ENCODE peak calls at places on chromosomes 13 and 19, in five cellular contexts. P, G, R, I and J are unnamed samples. For H3K4me1, H3K27me3 and H3K9me3, the result is how much of the 10 kb centered on the place peaks cover.

GRCh38 chr13:42740753-42741152 is 40.6 kb upstream of the FAM216B start:
- DNase-seq in P (peak), G (peak), R (no peak), I (no peak), J (no peak)

GRCh38 chr13:105969761-105970160 is 565.7 kb downstream of the EFNB2 start:
- DNase-seq in P (peak), G (no peak), R (peak), I (no peak), J (no peak)

GRCh38 chr19:5046339-5047039 is 77.6 kb downstream of the KDM4B start:
- DNase-seq in P (peak), G (peak), R (peak), I (peak), J (no peak)

GRCh38 chr13:37914781-37915391 is 45.3 kb upstream of the TRPC4 start:
- DNase-seq in P (no peak), G (no peak), R (peak), I (no peak), J (no peak)

GRCh38 chr19:44712864-44713515 is 14.0 kb downstream of the CEACAM16 start:
- DNase-seq in P (no peak), G (no peak), R (no peak), I (no peak), J (no peak)

GRCh38 chr13:73416093-73416492 is 357.3 kb downstream of the KLF5 start:
- DNase-seq in P (no peak), G (no peak), R (no peak), I (peak), J (no peak)

GRCh38 chr19:38949580-38950367 is 19.0 kb downstream of the MRPS12 start:
- DNase-seq in P (peak), G (peak), R (peak), I (peak), J (peak)

GRCh38 chr13:106616729-106617128 is 48.8 kb upstream of the ARGLU1 start:
- DNase-seq in P (no peak), G (no peak), R (no peak), I (no peak), J (no peak)

GRCh38 chr13:76758738-76759137 is 127.5 kb downstream of the KCTD12 start:
- DNase-seq in P (peak), G (no peak), R (peak), I (no peak), J (no peak)

GRCh38 chr19:31334101-31334848 is 15.0 kb downstream of the TSHZ3 start:
- DNase-seq in P (peak), G (no peak), R (peak), I (peak), J (no peak)

GRCh38 chr13:36432106-36432544 is at the start of gene CCNA1:
- DNase-seq in P (peak), G (peak), R (peak), I (peak), J (no peak)

GRCh38 chr19:5547881-5548280 is 19.9 kb downstream of the TINCR start:
- DNase-seq in P (peak), G (peak), R (peak), I (peak), J (no peak)

GRCh38 chr13:102310691-102311432 is 91.0 kb downstream of the FGF14 start:
- DNase-seq in P (no peak), G (peak), R (no peak), I (no peak), J (no peak)

GRCh38 chr19:49362048-49362925 is at the start of gene TEAD2:
- DNase-seq in P (peak), G (peak), R (peak), I (peak), J (no peak)

GRCh38 chr13:113207890-113208423 is 512 bp downstream of the PCID2 start:
- DNase-seq in P (peak), G (no peak), R (peak), I (peak), J (no peak)

GRCh38 chr13:113210834-113211233 is 1.4 kb downstream of the CUL4A start:
- DNase-seq in P (no peak), G (no peak), R (no peak), I (no peak), J (no peak)

GRCh38 chr13:113209336-113209879 is at the start of gene CUL4A:
- DNase-seq in P (peak), G (peak), R (peak), I (peak), J (peak)

GRCh38 chr13:113209880-113210421 is 538 bp downstream of the CUL4A start:
- DNase-seq in P (peak), G (peak), R (peak), I (peak), J (peak)

GRCh38 chr13:113208424-113209335 is at the start of gene PCID2:
- DNase-seq in P (peak), G (peak), R (peak), I (peak), J (peak)
- H3K4me1 ChIP-seq in P (under half), G (under half), R (under half), I (half or more), J (half or more)

DNA sequence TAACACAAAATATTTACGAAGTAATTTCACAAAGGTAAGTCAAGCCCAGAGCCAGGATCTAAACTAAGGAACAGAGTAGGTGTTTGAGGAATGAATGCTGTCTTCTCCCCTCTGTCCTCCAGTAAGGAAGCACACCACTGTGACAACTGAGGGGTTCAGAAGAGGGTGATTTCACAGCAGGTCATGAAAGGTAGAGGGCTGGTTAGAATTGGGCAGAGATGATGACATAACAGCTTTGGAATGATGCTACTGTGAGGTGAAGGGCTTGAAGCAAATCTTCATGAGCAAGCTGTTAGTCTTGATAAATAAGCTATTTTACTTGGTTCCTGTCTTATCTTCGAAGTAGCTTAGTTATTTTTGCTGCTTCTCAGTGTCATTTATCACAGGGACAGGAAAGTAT is 498.6 kb downstream of the FGF9 start:
- DNase-seq in P (no peak), G (no peak), R (no peak), I (no peak), J (no peak)
- H3K27me3 ChIP-seq in P (under half), G (under half), R (under half), I (under half), J (under half)

DNA sequence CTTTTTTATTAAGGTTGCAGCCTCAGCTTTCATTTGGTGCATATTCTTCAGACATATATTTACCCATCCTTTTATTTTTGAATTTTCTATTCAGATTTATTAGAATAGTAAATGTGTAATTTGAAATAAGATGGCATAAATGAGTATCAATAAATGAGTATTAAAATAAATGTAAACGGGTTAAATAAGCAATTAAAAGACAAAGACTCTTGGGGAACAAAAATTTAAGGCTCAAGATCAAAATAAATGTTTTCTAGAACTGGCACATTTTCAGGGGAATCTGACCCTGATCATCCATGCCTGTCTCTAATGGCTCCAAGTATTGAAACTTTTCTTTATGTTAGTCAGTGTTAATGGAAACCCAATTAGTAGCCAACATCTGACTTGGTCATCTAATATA is 3.0 kb downstream of the OR10H3 start:
- DNase-seq in P (no peak), G (no peak), R (no peak), I (no peak), J (no peak)
- H3K9me3 ChIP-seq in P (under half), G (under half), R (under half), I (under half), J (under half)

GRCh38 chr13:29791997-29792775 is 58.2 kb downstream of the UBL3 start:
- DNase-seq in P (no peak), G (no peak), R (no peak), I (peak), J (no peak)
- H3K4me1 ChIP-seq in P (under half), G (under half), R (under half), I (under half), J (under half)